ENCODE peak calls at places on chromosomes 7 and 10, in four cellular contexts. One of them, this sample, is unnamed.
A peak's percentile ranks its signal among the peaks of the same experiment; 100 is the strongest.

GRCh38 chr7:38189256-38189938 is 11.4 kb downstream of the STARD3NL start:
- DNase-seq in HepG2: no peak
- DNase-seq in K562: no peak
- DNase-seq in HCT116: no peak
- DNase-seq in this sample: no peak

GRCh38 chr7:140421521-140421920 is 17.7 kb downstream of the RAB19 start:
- DNase-seq in HepG2: no peak
- DNase-seq in K562: no peak
- DNase-seq in HCT116: no peak
- DNase-seq in this sample: no peak

GRCh38 chr7:156739596-156739995 is 99.0 kb downstream of the RNF32 start:
- DNase-seq in HepG2: no peak
- DNase-seq in K562: no peak
- DNase-seq in HCT116: no peak
- DNase-seq in this sample: no peak

GRCh38 chr7:6136475-6136874 is 105.3 kb downstream of the ANKRD61 start:
- DNase-seq in HepG2: no peak
- DNase-seq in K562: no peak
- DNase-seq in HCT116: no peak
- DNase-seq in this sample: no peak

GRCh38 chr10:11097686-11098085 is 80.0 kb downstream of the CELF2 start:
- DNase-seq in HepG2: no peak
- DNase-seq in K562: no peak
- DNase-seq in HCT116: no peak
- DNase-seq in this sample: no peak

GRCh38 chr7:41774966-41775365 is 72.1 kb upstream of the INHBA start:
- DNase-seq in HepG2: no peak
- DNase-seq in K562: no peak
- DNase-seq in HCT116: no peak
- DNase-seq in this sample: no peak

GRCh38 chr7:97011536-97012292 is 6.4 kb downstream of the DLX6 start:
- DNase-seq in HepG2: no peak
- DNase-seq in K562: no peak
- DNase-seq in HCT116: no peak
- DNase-seq in this sample: no peak

GRCh38 chr7:25382869-25383268 is 154.6 kb upstream of the NPVF start:
- DNase-seq in HepG2: no peak
- DNase-seq in K562: no peak
- DNase-seq in HCT116: no peak
- DNase-seq in this sample: no peak

GRCh38 chr7:159197066-159197975 is 52.7 kb upstream of the VIPR2 start:
- DNase-seq in HepG2: no peak
- DNase-seq in K562: peak; percentile 94
- DNase-seq in HCT116: no peak
- DNase-seq in this sample: no peak

GRCh38 chr7:106059556-106059955 is 52.6 kb downstream of the SYPL1 start:
- DNase-seq in HepG2: no peak
- DNase-seq in K562: no peak
- DNase-seq in HCT116: no peak
- DNase-seq in this sample: no peak

GRCh38 chr7:20794676-20795075 is 8.0 kb upstream of the SP8 start:
- DNase-seq in HepG2: no peak
- DNase-seq in K562: no peak
- DNase-seq in HCT116: no peak
- DNase-seq in this sample: no peak

GRCh38 chr10:17644485-17644964 is 574 bp downstream of the STAM start:
- DNase-seq in HepG2: no peak
- DNase-seq in K562: peak; percentile 22
- DNase-seq in HCT116: no peak
- DNase-seq in this sample: no peak

GRCh38 chr7:121166885-121167284 is 161.9 kb upstream of the WNT16 start:
- DNase-seq in HepG2: no peak
- DNase-seq in K562: no peak
- DNase-seq in HCT116: no peak
- DNase-seq in this sample: no peak

GRCh38 chr7:19333706-19334105 is 188.5 kb upstream of the FERD3L start:
- DNase-seq in HepG2: no peak
- DNase-seq in K562: no peak
- DNase-seq in HCT116: no peak
- DNase-seq in this sample: no peak

GRCh38 chr7:27835408-27835807 is 95.4 kb downstream of the TAX1BP1 start:
- DNase-seq in HepG2: no peak
- DNase-seq in K562: no peak
- DNase-seq in HCT116: no peak
- DNase-seq in this sample: no peak

GRCh38 chr10:70459061-70459770 is 17.7 kb upstream of the NODAL start:
- DNase-seq in HepG2: no peak
- DNase-seq in K562: no peak
- DNase-seq in HCT116: no peak
- DNase-seq in this sample: no peak

GRCh38 chr10:70457759-70458305 is 16.4 kb upstream of the NODAL start:
- DNase-seq in HepG2: no peak
- DNase-seq in K562: no peak
- DNase-seq in HCT116: no peak
- DNase-seq in this sample: no peak

GRCh38 chr10:70456164-70456563 is 14.7 kb upstream of the NODAL start:
- DNase-seq in HepG2: no peak
- DNase-seq in K562: no peak
- DNase-seq in HCT116: no peak
- DNase-seq in this sample: no peak

GRCh38 chr10:70459771-70460490 is 18.4 kb upstream of the NODAL start:
- DNase-seq in HepG2: no peak
- DNase-seq in K562: no peak
- DNase-seq in HCT116: no peak
- DNase-seq in this sample: no peak

GRCh38 chr10:70458329-70459060 is 17.0 kb upstream of the NODAL start:
- DNase-seq in HepG2: no peak
- DNase-seq in K562: peak; percentile 81
- DNase-seq in HCT116: no peak
- DNase-seq in this sample: no peak
- TF ChIP-seq SIN3A in HepG2: no peak
- TF ChIP-seq SIN3A in K562: no peak
- TF ChIP-seq SIN3A in HCT116: no peak
- TF ChIP-seq SIN3A in this sample: no peak

DNA sequence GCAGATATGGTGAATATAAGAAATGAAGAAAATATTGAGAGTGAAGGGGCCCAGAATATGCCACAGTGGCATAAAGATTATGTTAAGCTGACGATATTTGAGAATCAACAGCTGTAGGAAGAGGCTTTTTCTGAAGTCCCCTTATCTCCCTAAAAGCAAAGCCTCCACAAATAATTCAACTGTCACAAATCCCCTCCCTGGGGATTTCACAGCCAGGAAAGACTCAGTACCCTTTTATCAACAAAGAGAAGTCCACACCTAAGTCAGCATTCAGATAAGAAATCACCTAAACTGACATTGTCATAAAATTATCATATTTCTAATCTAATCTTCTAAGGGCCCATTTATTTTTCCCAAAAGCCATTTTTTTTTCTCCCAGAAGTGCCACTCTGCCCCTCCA is 284.9 kb upstream of the VWC2 start:
- DNase-seq in HepG2: no peak
- DNase-seq in K562: no peak
- DNase-seq in HCT116: no peak
- DNase-seq in this sample: no peak
- H3K27ac ChIP-seq in HepG2: no peak overlapping the region
- H3K27ac ChIP-seq in K562: no peak overlapping the region
- H3K27ac ChIP-seq in HCT116: no peak overlapping the region
- H3K27ac ChIP-seq in this sample: no peak overlapping the region

GRCh38 chr10:77804371-77804770 is 122.2 kb downstream of the DLG5 start:
- DNase-seq in HepG2: no peak
- DNase-seq in K562: no peak
- DNase-seq in HCT116: no peak
- DNase-seq in this sample: no peak
- TF ChIP-seq TCF7L2 in HepG2: no peak
- TF ChIP-seq TCF7L2 in K562: no peak
- TF ChIP-seq TCF7L2 in HCT116: no peak
- TF ChIP-seq TCF7L2 in this sample: no peak

GRCh38 chr7:24049296-24049695 is 234.7 kb upstream of the NPY start:
- DNase-seq in HepG2: no peak
- DNase-seq in K562: no peak
- DNase-seq in HCT116: no peak
- DNase-seq in this sample: no peak
- TF ChIP-seq SIN3A in HepG2: no peak
- TF ChIP-seq SIN3A in K562: no peak
- TF ChIP-seq SIN3A in HCT116: no peak
- TF ChIP-seq SIN3A in this sample: no peak

GRCh38 chr10:63375458-63375857 is 90.3 kb downstream of the JMJD1C start:
- DNase-seq in HepG2: no peak
- DNase-seq in K562: no peak
- DNase-seq in HCT116: no peak
- DNase-seq in this sample: no peak
- H3K27ac ChIP-seq in HepG2: no peak overlapping the region
- H3K27ac ChIP-seq in K562: no peak overlapping the region
- H3K27ac ChIP-seq in HCT116: no peak overlapping the region
- H3K27ac ChIP-seq in this sample: no peak overlapping the region

DNA sequence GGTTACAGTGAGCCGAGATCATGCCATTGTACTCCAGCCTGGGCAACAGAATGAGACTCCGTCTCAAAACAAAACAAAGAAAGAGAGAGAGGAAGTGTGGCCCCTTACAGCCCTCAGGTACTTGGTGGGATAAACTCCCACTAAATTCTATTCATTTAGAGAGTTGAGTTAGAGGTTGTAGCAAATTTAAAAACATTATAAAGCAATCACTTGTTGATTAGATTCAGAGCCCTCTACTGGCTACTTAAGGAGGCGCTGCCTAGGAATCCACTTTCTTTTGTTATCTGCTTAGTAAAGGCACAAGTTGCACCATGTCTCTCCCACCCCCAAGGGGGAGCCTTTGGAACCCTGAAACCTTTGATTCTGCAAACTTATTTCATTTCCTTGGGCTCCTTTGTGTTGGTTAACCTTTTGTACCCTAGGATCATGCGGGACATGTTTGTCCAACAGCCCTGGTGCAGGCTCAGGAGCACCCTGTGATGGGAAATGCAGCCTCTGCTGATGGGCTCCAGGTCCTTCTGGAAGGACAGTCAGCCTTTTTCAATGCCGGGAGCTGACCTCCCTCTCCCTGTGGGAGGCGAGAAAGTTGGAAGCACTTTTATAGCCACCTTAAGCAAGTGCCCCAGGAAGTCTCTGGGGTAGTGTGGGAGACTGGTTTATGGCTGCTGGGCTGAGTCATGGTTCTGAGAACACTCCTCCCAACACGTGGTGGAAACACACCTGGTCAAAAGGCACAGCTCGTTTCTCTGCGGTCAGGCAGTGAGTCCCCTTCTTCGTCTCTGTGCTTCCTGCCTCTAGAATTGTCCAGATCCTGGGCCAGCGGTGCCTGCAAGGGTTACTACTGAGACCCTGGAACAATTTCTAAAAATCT is 2.3 kb downstream of the HKDC1 start:
- DNase-seq in HepG2: peak; percentile 62
- DNase-seq in K562: peak; percentile 82
- DNase-seq in HCT116: peak; percentile 83
- DNase-seq in this sample: peak; percentile 61
- TF ChIP-seq TCF7L2 in HepG2: no peak
- TF ChIP-seq TCF7L2 in K562: no peak
- TF ChIP-seq TCF7L2 in HCT116: peak; percentile 13
- TF ChIP-seq TCF7L2 in this sample: no peak

DNA sequence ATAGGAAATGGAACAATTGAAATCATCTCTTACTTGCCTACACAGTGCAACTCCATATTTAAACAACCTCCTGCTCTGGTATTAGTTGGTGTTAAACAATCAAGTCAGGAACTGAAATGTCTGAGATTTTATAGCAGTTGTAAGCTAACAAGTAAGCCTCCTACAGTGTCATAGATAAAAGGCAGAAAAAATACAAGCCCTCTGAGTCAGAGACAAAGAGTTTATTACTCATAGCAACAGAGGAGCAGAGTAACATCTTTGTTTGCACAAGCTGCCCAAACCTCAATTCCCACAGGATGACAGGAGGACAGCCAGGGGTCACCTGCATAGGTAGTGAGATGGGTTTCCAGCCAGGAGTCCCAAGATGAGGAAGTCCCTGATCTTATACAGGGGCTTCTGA is 280.3 kb upstream of the HGF start:
- DNase-seq in HepG2: peak; percentile 3
- DNase-seq in K562: no peak
- DNase-seq in HCT116: peak; percentile 59
- DNase-seq in this sample: peak; percentile 88
- TF ChIP-seq SIN3A in HepG2: no peak
- TF ChIP-seq SIN3A in K562: no peak
- TF ChIP-seq SIN3A in HCT116: no peak
- TF ChIP-seq SIN3A in this sample: no peak

GRCh38 chr10:4770766-4771553 is 55.0 kb upstream of the AKR1E2 start:
- DNase-seq in HepG2: peak; percentile 47
- DNase-seq in K562: no peak
- DNase-seq in HCT116: peak; percentile 81
- DNase-seq in this sample: peak; percentile 71
- H3K27ac ChIP-seq in HepG2: no peak overlapping the region
- H3K27ac ChIP-seq in K562: no peak overlapping the region
- H3K27ac ChIP-seq in HCT116: peak overlapping the region; percentile 38
- H3K27ac ChIP-seq in this sample: peak overlapping the region; percentile 90

GRCh38 chr10:132122939-132123445 is 57.2 kb downstream of the JAKMIP3 start:
- DNase-seq in HepG2: no peak
- DNase-seq in K562: no peak
- DNase-seq in HCT116: no peak
- DNase-seq in this sample: no peak

GRCh38 chr10:132124201-132124920 is 58.6 kb downstream of the JAKMIP3 start:
- DNase-seq in HepG2: no peak
- DNase-seq in K562: no peak
- DNase-seq in HCT116: no peak
- DNase-seq in this sample: no peak

GRCh38 chr10:132121511-132121830 is 55.7 kb downstream of the JAKMIP3 start:
- DNase-seq in HepG2: no peak
- DNase-seq in K562: no peak
- DNase-seq in HCT116: no peak
- DNase-seq in this sample: no peak

GRCh38 chr10:132122097-132122861 is 56.5 kb downstream of the JAKMIP3 start:
- DNase-seq in HepG2: no peak
- DNase-seq in K562: no peak
- DNase-seq in HCT116: no peak
- DNase-seq in this sample: no peak

GRCh38 chr10:132123606-132124005 is 57.9 kb downstream of the JAKMIP3 start:
- DNase-seq in HepG2: no peak
- DNase-seq in K562: no peak
- DNase-seq in HCT116: no peak
- DNase-seq in this sample: no peak
- TF ChIP-seq TCF7L2 in HepG2: no peak
- TF ChIP-seq TCF7L2 in K562: no peak
- TF ChIP-seq TCF7L2 in HCT116: no peak
- TF ChIP-seq TCF7L2 in this sample: no peak

DNA sequence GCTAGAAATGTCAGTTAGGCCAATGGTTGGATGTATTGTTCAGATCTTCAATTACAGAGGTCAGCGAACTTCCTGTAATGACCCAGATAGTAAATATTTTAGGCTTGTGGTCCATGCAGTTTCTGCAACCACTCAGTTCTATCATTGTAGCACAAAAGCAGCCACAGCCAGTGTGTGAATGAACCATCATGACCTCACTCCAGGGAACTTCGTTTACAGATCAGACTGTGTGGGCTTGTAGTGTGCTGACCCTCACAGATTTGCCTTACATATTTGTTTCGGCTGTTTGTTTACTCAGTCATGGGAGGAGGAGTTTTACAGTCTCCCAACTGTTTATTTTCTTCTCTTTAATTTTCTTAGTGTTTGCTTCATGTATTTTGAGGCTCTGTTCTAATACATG is 55.4 kb downstream of the LANCL2 start:
- DNase-seq in HepG2: peak; percentile 53
- DNase-seq in K562: no peak
- DNase-seq in HCT116: no peak
- DNase-seq in this sample: no peak
- TF ChIP-seq SIN3A in HepG2: no peak
- TF ChIP-seq SIN3A in K562: no peak
- TF ChIP-seq SIN3A in HCT116: no peak
- TF ChIP-seq SIN3A in this sample: no peak